ENCODE peak calls at places on chromosomes 12 and 14, in seven cellular contexts. T is AG10803, S is A549, Z is esophagus muscularis mucosa, L is Caco-2, C is ovary, A is hepatocyte. U is an unnamed sample.
A peak's percentile ranks its signal among the peaks of the same experiment; 100 is the strongest.

GRCh38 chr12:111840831-111841230 is 1.2 kb upstream of the MAPKAPK5 start:
- DNase-seq in T (no peak), S (no peak), Z (no peak), L (no peak), C (no peak), A (no peak), U (no peak)

GRCh38 chr12:97404549-97404948 is 58.1 kb upstream of the RMST start:
- DNase-seq in T (peak; percentile 6), S (peak; percentile 63), Z (peak; percentile 86), L (peak; percentile 61), C (no peak), A (peak; percentile 69), U (no peak)

GRCh38 chr12:127928615-127929014 is 338.4 kb upstream of the TMEM132C start:
- DNase-seq in T (peak; percentile 67), S (no peak), Z (no peak), L (no peak), C (no peak), A (no peak), U (no peak)

GRCh38 chr12:26360062-26360461 is 164.7 kb downstream of the SSPN start:
- DNase-seq in T (no peak), S (no peak), Z (no peak), L (no peak), C (no peak), A (no peak), U (no peak)

GRCh38 chr14:87745507-87746118 is 247.4 kb downstream of the GALC start:
- DNase-seq in T (peak; percentile 50), S (peak; percentile 37), Z (no peak), L (peak; percentile 45), C (no peak), A (peak; percentile 58), U (peak; percentile 30)

GRCh38 chr14:73758392-73759182 is 44.4 kb upstream of the PNMA1 start:
- DNase-seq in T (peak; percentile 44), S (peak; percentile 83), Z (peak; percentile 94), L (peak; percentile 91), C (peak; percentile 81), A (peak; percentile 89), U (no peak)

GRCh38 chr14:73168691-73169090 is 32.4 kb downstream of the PSEN1 start:
- DNase-seq in T (no peak), S (no peak), Z (no peak), L (no peak), C (no peak), A (no peak), U (no peak)

GRCh38 chr12:122406701-122407154 is 15.7 kb downstream of the CLIP1 start:
- DNase-seq in T (peak; percentile 92), S (peak; percentile 74), Z (no peak), L (no peak), C (no peak), A (peak; percentile 52), U (no peak)

GRCh38 chr14:37810094-37810801 is 214.8 kb downstream of the TTC6 start:
- DNase-seq in T (no peak), S (no peak), Z (no peak), L (peak; percentile 36), C (no peak), A (no peak), U (no peak)

GRCh38 chr12:3820122-3820521 is 53.1 kb downstream of the PARP11 start:
- DNase-seq in T (peak; percentile 26), S (peak; percentile 10), Z (no peak), L (no peak), C (no peak), A (no peak), U (no peak)

GRCh38 chr14:59630281-59630963 is 53.8 kb upstream of the CCDC175 start:
- DNase-seq in T (no peak), S (no peak), Z (no peak), L (no peak), C (no peak), A (peak; percentile 32), U (no peak)
- H3K4me3 ChIP-seq in T (peak overlapping the region; percentile 32), S (no peak overlapping the region), Z (peak overlapping the region; percentile 45), L (peak overlapping the region; percentile 45), C (no peak overlapping the region), A (peak overlapping the region; percentile 23), U (no peak overlapping the region)

GRCh38 chr12:60498656-60499055 is 902.8 kb downstream of the SLC16A7 start:
- DNase-seq in T (no peak), S (no peak), Z (no peak), L (no peak), C (no peak), A (no peak), U (no peak)

DNA sequence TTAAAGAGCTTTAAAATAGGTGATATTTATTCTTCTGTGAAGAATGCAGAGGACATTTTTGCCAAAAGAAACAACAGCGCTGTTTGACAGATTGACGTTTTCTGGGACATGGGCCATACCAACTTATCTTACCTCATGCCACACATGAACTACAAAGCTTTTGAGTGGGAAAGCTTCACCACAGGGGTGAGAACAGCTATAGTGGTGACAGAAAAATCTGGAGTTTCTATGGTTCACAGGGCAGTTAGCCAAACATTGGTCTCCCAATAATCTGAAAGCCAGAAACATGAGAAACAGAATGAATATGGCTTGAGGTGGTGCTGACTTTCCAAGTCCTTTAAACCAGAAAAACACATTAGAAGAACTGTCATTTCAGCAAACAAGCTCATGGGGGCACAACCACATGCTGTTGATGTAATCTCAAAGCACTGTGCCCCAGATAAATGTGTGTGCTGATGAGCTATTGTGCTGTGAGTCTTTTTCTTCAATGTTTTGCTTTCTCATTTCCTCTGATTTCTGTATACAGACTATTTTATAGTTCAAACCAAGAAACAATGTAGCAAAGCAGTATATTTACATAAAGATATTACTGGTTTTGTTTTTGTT is 905.4 kb downstream of the SLC16A7 start:
- DNase-seq in T (peak; percentile 1), S (no peak), Z (no peak), L (no peak), C (no peak), A (peak; percentile 18), U (no peak)
- TF ChIP-seq CTCF in T (peak; percentile 8), S (no peak), Z (no peak), L (no peak), C (no peak), A (peak; percentile 40), U (no peak)

DNA sequence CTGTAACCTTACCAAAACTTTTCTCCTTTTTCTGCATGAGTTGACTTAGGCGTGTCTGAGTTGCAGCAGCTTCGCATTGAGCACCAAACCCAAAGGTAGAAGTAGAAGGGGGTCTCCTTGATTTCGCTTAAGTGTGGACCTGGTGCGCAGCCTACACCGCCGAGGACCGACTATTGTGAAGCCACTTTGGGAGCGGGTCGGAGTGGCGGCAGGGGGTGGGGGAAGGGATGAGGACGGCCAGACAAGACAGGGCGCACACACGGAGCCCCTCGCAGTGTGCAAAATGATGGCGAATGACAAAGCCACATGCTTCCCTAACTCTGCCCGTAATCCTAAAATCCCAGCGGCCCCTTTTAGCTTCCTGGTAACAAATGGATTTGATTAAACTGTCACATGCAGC is 1.1 kb downstream of the LMO3 start:
- DNase-seq in T (no peak), S (no peak), Z (no peak), L (no peak), C (no peak), A (no peak), U (no peak)
- H3K4me3 ChIP-seq in T (no peak overlapping the region), S (no peak overlapping the region), Z (peak overlapping the region; percentile 72), L (no peak overlapping the region), C (peak overlapping the region; percentile 40), A (peak overlapping the region; percentile 72), U (no peak overlapping the region)

DNA sequence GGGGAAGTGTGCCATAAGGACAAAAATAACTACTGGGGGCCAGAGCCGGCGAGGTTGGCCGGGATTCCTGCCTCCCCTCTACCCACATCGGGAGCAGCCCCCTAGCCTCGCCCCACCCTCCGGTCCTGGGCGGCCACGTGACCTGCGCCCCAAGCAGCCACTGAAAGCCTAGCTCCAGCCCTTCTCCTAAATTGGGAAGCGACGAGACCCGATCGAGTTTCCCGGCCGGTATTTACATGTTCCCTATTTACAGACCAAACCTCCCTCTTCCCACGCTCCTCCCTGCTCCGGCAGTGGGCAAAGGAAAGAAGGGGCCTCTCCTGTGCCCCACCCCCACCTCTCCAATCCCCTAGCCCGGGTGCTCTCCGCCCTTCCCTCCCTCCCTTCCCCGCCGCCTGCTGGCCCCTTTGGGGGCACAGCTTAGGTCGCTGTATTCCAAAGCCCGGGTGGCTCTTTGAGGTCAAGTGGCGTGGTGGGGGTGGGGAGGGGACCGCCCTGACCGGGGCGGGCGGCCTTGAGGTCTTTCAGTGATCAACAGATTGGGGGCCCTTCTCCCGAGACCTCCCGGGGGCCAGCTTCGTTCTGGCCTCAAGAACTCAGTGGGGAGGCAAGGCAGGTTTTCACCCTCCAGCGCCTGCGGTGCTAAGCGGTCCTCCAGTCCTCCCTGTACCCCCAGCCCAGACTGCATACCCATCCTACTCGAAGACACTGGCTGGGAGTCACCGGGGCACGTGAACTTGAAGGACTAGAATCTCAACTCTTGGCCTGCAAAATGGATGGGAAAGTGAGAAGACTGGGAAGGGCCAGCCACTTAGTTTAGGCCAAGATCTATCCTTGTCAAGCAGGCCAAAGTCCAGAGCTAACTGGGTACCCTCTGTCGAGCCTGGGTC is 6.3 kb upstream of the CTDSP2 start:
- DNase-seq in T (no peak), S (no peak), Z (no peak), L (no peak), C (peak; percentile 75), A (peak; percentile 78), U (no peak)
- TF ChIP-seq CTCF in T (no peak), S (no peak), Z (peak; percentile 42), L (no peak), C (peak; percentile 42), A (no peak), U (no peak)

GRCh38 chr12:10362828-10363664 is 26.8 kb downstream of the KLRK1 start:
- DNase-seq in T (peak; percentile 29), S (no peak), Z (no peak), L (no peak), C (no peak), A (no peak), U (no peak)
- H3K4me3 ChIP-seq in T (no peak overlapping the region), S (no peak overlapping the region), Z (peak overlapping the region; percentile 73), L (no peak overlapping the region), C (peak overlapping the region; percentile 59), A (no peak overlapping the region), U (no peak overlapping the region)

U was measured in HFF-Myc.